ENCODE peak calls at places on chromosome 14, in six cellular contexts. M is H9, L is mesenchymal stem cell, F is H1, I is IMR-90, G is neuronal stem cell. Q is an unnamed sample.

GRCh38 chr14:50319293-50319692 is 7.2 kb downstream of the DMAC2L start:
- DNase-seq in L (peak; percentile 58), M (no peak), I (peak; percentile 46), F (no peak), G (no peak), Q (no peak)

GRCh38 chr14:88999137-88999536 is 174.7 kb downstream of the TTC8 start:
- DNase-seq in G (no peak), I (no peak), M (no peak), F (no peak), L (no peak), Q (no peak)

GRCh38 chr14:51094282-51094821 is 553 bp downstream of the TRIM9 start:
- DNase-seq in I (no peak), F (no peak), L (peak; percentile 5), M (peak; percentile 43), G (peak; percentile 26), Q (peak; percentile 22)

GRCh38 chr14:60648169-60648933 is 926 bp downstream of the SIX1 start:
- DNase-seq in F (no peak), L (no peak), G (peak; percentile 26), M (peak; percentile 36), I (peak; percentile 28), Q (peak; percentile 27)

GRCh38 chr14:69901113-69901951 is 22.1 kb downstream of the SMOC1 start:
- DNase-seq in I (peak; percentile 52), G (no peak), F (no peak), L (no peak), M (no peak), Q (no peak)

GRCh38 chr14:50977863-50978520 is 33.7 kb upstream of the PYGL start:
- DNase-seq in I (no peak), F (no peak), L (no peak), G (no peak), M (no peak), Q (no peak)

GRCh38 chr14:68974759-68975347 is 4.2 kb downstream of the ACTN1 start:
- DNase-seq in L (no peak), G (no peak), F (no peak), I (no peak), M (no peak), Q (no peak)

GRCh38 chr14:91056361-91056760 is 4.1 kb downstream of the RPS6KA5 start:
- DNase-seq in L (no peak), I (no peak), F (no peak), M (no peak), G (no peak), Q (no peak)

GRCh38 chr14:83894519-83894918 is 1635.4 kb upstream of the FLRT2 start:
- DNase-seq in M (no peak), L (no peak), F (no peak), G (no peak), I (peak; percentile 8), Q (no peak)

GRCh38 chr14:88550078-88550477 is 4.7 kb downstream of the PTPN21 start:
- DNase-seq in G (no peak), M (no peak), F (no peak), L (no peak), I (no peak), Q (no peak)

GRCh38 chr14:86782092-86782580 is 1210.8 kb downstream of the GALC start:
- DNase-seq in G (no peak), L (peak; percentile 46), I (no peak), M (no peak), F (no peak), Q (no peak)

GRCh38 chr14:94761348-94761998 is 8.4 kb downstream of the GSC start:
- DNase-seq in G (no peak), I (no peak), M (no peak), L (no peak), F (no peak), Q (no peak)

GRCh38 chr14:61462566-61463195 is 141.3 kb downstream of the PRKCH start:
- DNase-seq in F (no peak), G (no peak), I (peak; percentile 83), L (peak; percentile 74), M (no peak), Q (no peak)

GRCh38 chr14:103002578-103003350 is 54.6 kb downstream of the CDC42BPB start:
- DNase-seq in M (no peak), I (no peak), G (no peak), L (no peak), F (no peak), Q (no peak)

GRCh38 chr14:91115986-91116385 is 2.1 kb downstream of the DGLUCY start:
- DNase-seq in I (peak; percentile 30), L (peak; percentile 16), G (no peak), M (no peak), F (no peak), Q (no peak)

GRCh38 chr14:21023174-21023573 is 1.7 kb downstream of the NDRG2 start:
- DNase-seq in M (peak; percentile 25), L (no peak), F (no peak), G (no peak), I (no peak), Q (no peak)

GRCh38 chr14:82366803-82367202 is 833.1 kb upstream of the SEL1L start:
- DNase-seq in G (no peak), L (no peak), I (no peak), M (no peak), F (no peak), Q (peak; percentile 60)

GRCh38 chr14:89178802-89179201 is 238.2 kb downstream of the FOXN3 start:
- DNase-seq in F (no peak), L (peak; percentile 12), I (peak; percentile 68), M (no peak), G (no peak), Q (no peak)

GRCh38 chr14:59664741-59665140 is 88.1 kb upstream of the CCDC175 start:
- DNase-seq in G (no peak), M (no peak), L (no peak), F (no peak), I (no peak), Q (no peak)

GRCh38 chr14:32561520-32561919 is 232.4 kb downstream of the AKAP6 start:
- DNase-seq in F (no peak), I (peak; percentile 50), G (no peak), L (peak; percentile 89), M (no peak), Q (peak; percentile 60)

GRCh38 chr14:54087376-54087775 is 130.8 kb upstream of the BMP4 start:
- DNase-seq in M (no peak), I (no peak), F (no peak), L (no peak), G (no peak), Q (no peak)

GRCh38 chr14:93039649-93040315 is 75.9 kb downstream of the ITPK1 start:
- DNase-seq in M (no peak), G (no peak), F (no peak), I (no peak), L (no peak), Q (no peak)

DNA sequence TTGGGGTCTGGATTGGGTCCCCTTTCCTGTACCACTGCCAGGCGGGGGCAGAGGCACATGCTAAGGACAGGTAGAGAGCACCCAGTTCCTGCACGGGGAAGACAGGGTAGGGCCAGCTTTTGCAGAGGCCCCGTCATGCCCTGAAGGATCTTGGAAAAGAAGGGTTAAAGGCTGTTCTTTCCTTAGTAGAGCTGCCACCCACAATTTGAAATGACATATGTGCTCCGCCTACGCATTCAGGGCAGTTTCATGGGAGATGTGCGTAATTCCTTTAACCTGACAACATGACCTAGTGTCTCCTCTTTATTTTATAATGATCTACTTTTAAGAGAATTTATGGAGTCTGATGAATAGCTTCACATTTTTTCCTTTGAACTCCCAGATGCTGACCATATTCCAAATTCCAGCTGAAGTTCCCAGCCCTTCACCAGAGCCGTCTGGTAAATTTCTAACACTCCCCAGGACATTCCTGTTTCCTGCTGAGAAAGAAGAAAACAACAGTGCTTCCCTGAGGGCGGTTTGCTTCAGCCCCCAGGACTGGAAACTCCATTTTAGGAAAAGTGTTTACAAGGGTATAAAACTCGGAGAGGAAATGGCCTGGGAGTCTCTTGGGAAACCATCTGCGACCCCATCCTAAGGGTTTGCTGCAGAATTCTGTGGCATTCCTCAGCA is 58.9 kb upstream of the PLEKHG3 start:
- DNase-seq in F (peak; percentile 81), I (peak; percentile 97), M (peak; percentile 74), L (peak; percentile 98), G (peak; percentile 35), Q (peak; percentile 99)
- H2BK5ac ChIP-seq in F (peak overlapping the region; percentile 93), I (peak overlapping the region; percentile 94), M (peak overlapping the region; percentile 78), L (peak overlapping the region; percentile 99), G (no peak overlapping the region), Q (peak overlapping the region; percentile 86)

DNA sequence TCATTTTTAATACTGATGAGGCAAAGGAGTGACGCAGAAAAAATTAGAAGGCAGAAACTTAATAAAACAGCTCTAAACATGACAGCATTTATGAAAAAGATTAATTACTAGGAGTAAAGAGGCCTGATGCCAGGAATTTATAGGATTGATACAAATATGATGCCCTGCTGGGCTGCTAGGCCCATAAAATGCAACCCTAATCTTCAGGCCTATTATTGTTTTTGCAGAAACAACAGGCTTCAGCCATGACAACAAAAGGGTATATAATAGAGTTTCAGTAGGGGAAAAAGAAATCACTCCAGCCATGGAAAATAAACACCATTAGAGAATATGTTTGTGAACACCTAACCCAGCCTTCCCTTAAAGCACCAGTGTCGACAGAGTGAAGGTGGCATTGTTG is 50.6 kb downstream of the OTX2 start:
- DNase-seq in F (no peak), I (no peak), L (no peak), G (no peak), M (no peak), Q (no peak)
- H3K4me2 ChIP-seq in F (no peak overlapping the region), I (no peak overlapping the region), L (no peak overlapping the region), G (no peak overlapping the region), M (no peak overlapping the region), Q (no peak overlapping the region)

DNA sequence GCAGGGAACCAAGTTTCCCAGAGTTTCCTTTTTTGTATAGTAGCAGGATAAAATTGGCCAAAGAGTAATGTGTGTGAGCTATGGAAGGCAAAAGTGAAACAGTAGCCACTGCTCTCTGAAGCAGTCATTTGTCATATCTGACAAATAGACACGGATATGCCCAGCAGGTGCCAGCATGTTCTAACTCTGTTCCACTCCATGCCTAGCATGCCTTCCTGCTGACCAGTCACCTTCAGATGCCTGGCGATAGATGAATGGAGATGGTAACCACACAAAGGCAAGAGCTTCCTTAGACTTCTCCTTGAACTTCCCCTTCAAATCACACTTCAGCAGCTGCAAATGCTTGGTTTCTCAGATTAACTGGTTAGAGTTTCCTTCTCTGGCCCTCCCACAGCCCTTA is 430.0 kb downstream of the DAD1 start:
- DNase-seq in G (no peak), M (no peak), I (no peak), L (no peak), F (no peak), Q (no peak)
- H2BK15ac ChIP-seq in G (no peak overlapping the region), M (no peak overlapping the region), I (no peak overlapping the region), L (no peak overlapping the region), F (no peak overlapping the region), Q (no peak overlapping the region)

DNA sequence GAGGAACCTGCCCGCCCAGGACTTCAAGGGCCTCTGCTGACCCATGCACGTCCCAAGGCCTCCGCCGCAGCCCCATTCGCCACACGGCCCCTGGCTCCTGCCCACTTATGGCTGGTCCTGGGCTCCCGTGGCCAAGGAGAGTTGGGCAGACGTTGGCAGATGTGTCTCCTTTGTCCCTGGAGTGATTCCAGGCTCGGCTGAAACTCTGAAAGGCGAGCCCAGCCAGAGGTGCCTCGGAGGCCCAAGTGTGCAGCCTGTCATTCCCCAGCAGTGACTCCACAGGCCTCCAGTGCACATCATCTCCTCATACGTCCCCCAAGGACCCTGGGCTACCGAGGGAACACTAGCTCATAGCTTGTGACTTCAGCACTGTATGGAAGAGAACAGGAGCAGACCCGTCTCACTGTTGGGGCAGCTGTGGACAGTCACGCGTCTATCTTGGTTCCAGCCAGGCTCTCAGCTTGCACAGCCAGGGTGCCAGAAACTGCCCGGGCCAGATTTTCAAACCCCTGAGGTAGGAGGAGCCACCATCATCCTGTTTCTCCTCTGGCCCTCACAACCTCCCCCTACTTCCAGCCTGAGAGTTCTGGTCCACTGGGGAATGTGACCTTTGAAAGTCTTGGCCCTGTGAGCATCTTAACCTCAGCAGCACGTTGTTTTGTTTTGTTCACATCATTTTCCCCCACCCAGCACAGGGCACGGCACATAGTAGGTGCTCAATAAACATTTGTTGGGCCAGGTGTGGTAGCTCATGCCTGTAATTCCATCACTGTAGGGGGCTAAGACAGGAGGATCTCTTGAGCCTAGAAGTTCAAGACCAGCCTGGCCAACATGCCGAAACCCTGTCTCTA is 50.2 kb downstream of the PSMA6 start:
- DNase-seq in L (no peak), F (no peak), G (no peak), M (no peak), I (peak; percentile 62), Q (no peak)
- H2BK5ac ChIP-seq in L (no peak overlapping the region), F (no peak overlapping the region), G (no peak overlapping the region), M (no peak overlapping the region), I (peak overlapping the region; percentile 81), Q (peak overlapping the region; percentile 65)

Q was measured in mesendoderm.